ENCODE peak calls at places on chromosomes 13 and 19, in six cellular contexts. W is AG04449; P is ELF-1; A is stimulated activated CD4-positive, alpha-beta T cell treated with anti-CD3 and anti-CD28 coated beads, Interleukin-4, amount 100 ng/mL, for 24 hours; M is cardiac muscle cell; H is DMS153. I is an unnamed sample.

GRCh38 chr13:42971670-42972355 is 20.2 kb downstream of the EPSTI1 start:
- DNase-seq in M (no peak), P (no peak), A (no peak), W (no peak), H (no peak), I (no peak)

GRCh38 chr13:32734511-32734910 is 148.3 kb downstream of the PDS5B start:
- DNase-seq in M (peak), A (no peak), H (no peak), P (no peak), W (peak), I (no peak)

GRCh38 chr13:106348032-106348431 is 187.4 kb downstream of the EFNB2 start:
- DNase-seq in H (no peak), M (peak), P (peak), W (no peak), A (no peak), I (no peak)

GRCh38 chr13:27182844-27183497 is 11.4 kb upstream of the USP12 start:
- DNase-seq in M (peak), A (no peak), H (no peak), P (peak), W (no peak), I (no peak)

GRCh38 chr13:101978546-101979315 is 423.1 kb downstream of the FGF14 start:
- DNase-seq in A (no peak), W (no peak), P (no peak), H (peak), M (no peak), I (no peak)

GRCh38 chr19:36009220-36009619 is 607 bp upstream of the SYNE4 start:
- DNase-seq in M (peak), P (no peak), H (peak), W (no peak), A (peak), I (peak)

GRCh38 chr19:57620673-57621348 is 6.8 kb downstream of the ZNF134 start:
- DNase-seq in P (peak), M (no peak), A (no peak), H (no peak), W (no peak), I (no peak)

GRCh38 chr13:60583911-60584753 is 187.1 kb downstream of the TDRD3 start:
- DNase-seq in W (peak), A (peak), H (no peak), M (no peak), P (peak), I (no peak)

GRCh38 chr19:31160346-31160926 is 188.8 kb downstream of the TSHZ3 start:
- DNase-seq in M (no peak), P (no peak), A (no peak), W (no peak), H (no peak), I (no peak)

GRCh38 chr19:7191946-7192691 is 102.1 kb downstream of the INSR start:
- DNase-seq in H (no peak), W (no peak), P (no peak), M (no peak), A (peak), I (peak)

GRCh38 chr13:93771782-93772181 is 545.2 kb downstream of the GPC6 start:
- DNase-seq in A (no peak), P (no peak), M (no peak), H (no peak), W (no peak), I (no peak)

GRCh38 chr19:11422163-11423068 is 3.3 kb upstream of the RGL3 start:
- DNase-seq in W (no peak), P (peak), H (peak), A (peak), M (peak), I (peak)

GRCh38 chr19:18422530-18423191 is 3.5 kb downstream of the SSBP4 start:
- DNase-seq in P (no peak), M (no peak), H (no peak), W (no peak), A (no peak), I (peak)

GRCh38 chr13:27839809-27840467 is 47.7 kb downstream of the GSX1 start:
- DNase-seq in W (no peak), M (no peak), A (no peak), P (no peak), H (no peak), I (no peak)

GRCh38 chr19:16895467-16896097 is 6.8 kb downstream of the F2RL3 start:
- DNase-seq in A (no peak), W (no peak), H (no peak), P (no peak), M (peak), I (no peak)